ENCODE peak calls at places on chromosomes 7 and 10, in five cellular contexts. A, F, I, P and X are unnamed samples.

GRCh38 chr10:34838366-34838900 is 23.3 kb upstream of the PARD3 start:
- DNase-seq in I (no peak), P (no peak), F (no peak), A (no peak), X (no peak)

GRCh38 chr10:92492748-92493240 is 81.1 kb downstream of the IDE start:
- DNase-seq in I (no peak), A (no peak), F (no peak), P (no peak), X (no peak)

GRCh38 chr10:17432738-17433137 is 21.7 kb downstream of the ST8SIA6 start:
- DNase-seq in P (no peak), I (no peak), F (peak), A (no peak), X (no peak)

GRCh38 chr10:104321716-104322415 is 16.4 kb downstream of the ITPRIP start:
- DNase-seq in A (no peak), P (no peak), I (no peak), F (peak), X (no peak)

GRCh38 chr7:26857534-26858228 is 6.7 kb downstream of the SKAP2 start:
- DNase-seq in A (no peak), I (no peak), P (no peak), F (no peak), X (no peak)

GRCh38 chr7:128835790-128836641 is 5.8 kb downstream of the FLNC start:
- DNase-seq in P (no peak), A (peak), F (peak), I (no peak), X (peak)

GRCh38 chr7:2529161-2530075 is 9.8 kb downstream of the LFNG start:
- DNase-seq in A (peak), F (peak), I (no peak), P (no peak), X (no peak)

GRCh38 chr10:31215052-31215451 is 104.0 kb upstream of the ZEB1 start:
- DNase-seq in F (no peak), I (no peak), P (no peak), A (no peak), X (no peak)

GRCh38 chr10:130045091-130045652 is 65.5 kb downstream of the C10orf143 start:
- DNase-seq in P (no peak), A (no peak), F (no peak), I (no peak), X (no peak)

GRCh38 chr10:6145979-6146432 is 56.7 kb upstream of the PFKFB3 start:
- DNase-seq in I (no peak), F (no peak), P (no peak), A (no peak), X (peak)

GRCh38 chr7:146002431-146003078 is 114.0 kb upstream of the CNTNAP2 start:
- DNase-seq in F (no peak), A (no peak), I (no peak), P (no peak), X (no peak)

GRCh38 chr10:47136866-47137265 is 163.1 kb upstream of the GDF10 start:
- DNase-seq in A (no peak), I (no peak), P (no peak), F (no peak), X (no peak)

GRCh38 chr10:103792547-103792946 is 62.8 kb downstream of the SH3PXD2A start:
- DNase-seq in P (no peak), I (no peak), F (no peak), A (no peak), X (no peak)

GRCh38 chr7:130708001-130708400 is 21.7 kb upstream of the TSGA13 start:
- DNase-seq in I (no peak), A (no peak), P (no peak), F (no peak), X (no peak)

GRCh38 chr7:74203157-74203556 is 6.6 kb upstream of the LAT2 start:
- DNase-seq in A (no peak), P (no peak), F (peak), I (no peak), X (no peak)

GRCh38 chr7:23013715-23014649 is at the start of gene HYCC1:
- DNase-seq in P (peak), I (peak), A (peak), F (peak), X (peak)

GRCh38 chr10:82574081-82574480 is 699.1 kb downstream of the NRG3 start:
- DNase-seq in P (no peak), I (no peak), F (no peak), A (no peak), X (no peak)

GRCh38 chr10:130300608-130301025 is 164.4 kb downstream of the GLRX3 start:
- DNase-seq in A (no peak), I (no peak), F (no peak), P (peak), X (no peak)

GRCh38 chr10:46523119-46523880 is 33.2 kb downstream of the GPRIN2 start:
- DNase-seq in P (peak), A (no peak), I (no peak), F (no peak), X (peak)

GRCh38 chr10:62618576-62619408 is 185.7 kb upstream of the ADO start:
- DNase-seq in A (no peak), I (no peak), F (peak), P (no peak), X (no peak)

GRCh38 chr7:43099750-43100149 is 12.7 kb upstream of the HECW1 start:
- DNase-seq in A (no peak), F (no peak), P (no peak), I (no peak), X (no peak)

GRCh38 chr7:73701357-73701995 is 18.0 kb downstream of the STX1A start:
- DNase-seq in A (no peak), I (peak), F (peak), P (no peak), X (no peak)

GRCh38 chr10:3886191-3886590 is 101.2 kb upstream of the KLF6 start:
- DNase-seq in F (peak), A (peak), I (no peak), P (peak), X (no peak)
- H3K27ac ChIP-seq in F (peak), A (peak), I (peak), P (no peak), X (no peak)

GRCh38 chr10:70958396-70958795 is 70.0 kb upstream of the PCBD1 start:
- DNase-seq in A (no peak), I (no peak), P (no peak), F (peak), X (no peak)

GRCh38 chr10:70963271-70963670 is 74.9 kb upstream of the PCBD1 start:
- DNase-seq in A (no peak), I (no peak), F (no peak), P (no peak), X (no peak)

GRCh38 chr10:70962686-70963085 is 74.3 kb upstream of the PCBD1 start:
- DNase-seq in P (no peak), I (no peak), F (no peak), A (no peak), X (no peak)

GRCh38 chr10:70960783-70961570 is 72.6 kb upstream of the PCBD1 start:
- DNase-seq in F (no peak), P (no peak), I (no peak), A (no peak), X (no peak)

GRCh38 chr10:70960316-70960715 is 72.0 kb upstream of the PCBD1 start:
- DNase-seq in F (no peak), A (no peak), I (no peak), P (no peak), X (no peak)
- H3K27ac ChIP-seq in F (no peak), A (no peak), I (no peak), P (no peak), X (no peak)

DNA sequence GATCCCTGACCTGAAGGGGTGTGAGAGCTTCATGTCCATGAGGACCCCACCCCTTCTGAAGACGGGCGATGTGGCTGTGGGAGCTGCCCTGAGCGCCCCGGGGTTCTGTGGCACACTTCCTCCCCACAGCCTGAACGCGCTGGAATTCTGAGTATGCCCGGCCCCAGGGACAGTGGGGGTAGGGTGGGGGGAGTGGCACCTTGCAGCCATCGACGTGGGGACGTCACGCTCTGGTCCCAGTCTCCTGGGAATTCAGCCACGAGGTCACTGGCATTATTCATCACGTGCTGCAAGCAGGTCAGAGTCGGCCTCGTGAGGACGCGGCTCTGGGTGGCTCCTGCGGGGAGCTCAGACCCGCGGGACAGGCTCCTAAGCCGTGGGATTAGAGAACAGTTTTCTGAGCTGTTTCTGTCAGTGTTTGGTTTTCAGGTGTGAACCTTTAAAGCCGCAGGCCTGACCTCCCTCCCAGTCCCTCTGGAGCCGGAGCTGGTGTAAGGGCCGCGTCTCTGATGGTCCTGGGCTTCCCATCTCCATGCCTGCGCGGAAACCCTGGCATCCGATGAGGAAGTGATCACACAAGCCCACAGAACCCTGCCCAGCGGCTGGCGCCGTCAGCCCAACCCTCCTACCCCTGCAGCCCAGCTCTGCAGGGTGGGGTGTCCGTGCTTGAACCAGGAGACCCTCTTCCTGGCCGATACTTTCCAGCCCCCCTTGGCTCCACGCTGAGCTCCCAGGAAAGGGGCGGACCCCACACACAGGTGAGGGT is 16.2 kb downstream of the GPR146 start:
- DNase-seq in P (no peak), I (no peak), F (no peak), A (no peak), X (no peak)
- H3K27ac ChIP-seq in P (no peak), I (peak), F (no peak), A (peak), X (no peak)

GRCh38 chr7:4799508-4800268 is 24.3 kb downstream of the AP5Z1 start:
- DNase-seq in A (peak), F (no peak), P (no peak), I (no peak), X (no peak)
- H3K27ac ChIP-seq in A (no peak), F (no peak), P (no peak), I (no peak), X (no peak)